ENCODE peak calls at places on chromosome 10, in seven cellular contexts. M is RWPE1, C is cardiac fibroblast, U is right cardiac atrium, V is Right ventricle myocardium superior, I is amniotic stem cell, X is IMR-90. P is an unnamed sample.

GRCh38 chr10:35643151-35643975 is 1.3 kb upstream of the FZD8 start:
- DNase-seq in M (peak; percentile 20), C (peak; percentile 76), U (peak; percentile 97), V (peak; percentile 90), I (peak; percentile 23), X (peak; percentile 66), P (peak; percentile 60)

GRCh38 chr10:24989867-24990266 is 26.1 kb downstream of the ENKUR start:
- DNase-seq in M (no peak), C (peak; percentile 46), U (no peak), V (no peak), I (no peak), X (peak; percentile 23), P (no peak)

GRCh38 chr10:126004752-126005151 is 108.4 kb downstream of the FANK1 start:
- DNase-seq in M (no peak), C (no peak), U (no peak), V (no peak), I (no peak), X (no peak), P (no peak)

GRCh38 chr10:79065853-79066252 is 2.9 kb upstream of the ZMIZ1 start:
- DNase-seq in M (no peak), C (no peak), U (no peak), V (peak; percentile 5), I (no peak), X (no peak), P (no peak)

GRCh38 chr10:43160919-43161251 is 22.6 kb downstream of the CSGALNACT2 start:
- DNase-seq in M (no peak), C (peak; percentile 15), U (no peak), V (no peak), I (no peak), X (no peak), P (no peak)

GRCh38 chr10:86523348-86523747 is 1.8 kb upstream of the WAPL start:
- DNase-seq in M (peak; percentile 30), C (peak; percentile 40), U (no peak), V (no peak), I (no peak), X (peak; percentile 22), P (no peak)

GRCh38 chr10:6296456-6297214 is 93.9 kb downstream of the PFKFB3 start:
- DNase-seq in M (no peak), C (no peak), U (no peak), V (no peak), I (no peak), X (no peak), P (no peak)

GRCh38 chr10:125062244-125063208 is 97.8 kb downstream of the CTBP2 start:
- DNase-seq in M (no peak), C (peak; percentile 35), U (peak; percentile 68), V (no peak), I (no peak), X (no peak), P (no peak)

GRCh38 chr10:48437546-48437945 is 131.1 kb downstream of the MAPK8 start:
- DNase-seq in M (no peak), C (no peak), U (no peak), V (no peak), I (no peak), X (no peak), P (no peak)

GRCh38 chr10:79074732-79075131 is 6.0 kb downstream of the ZMIZ1 start:
- DNase-seq in M (no peak), C (no peak), U (peak; percentile 50), V (no peak), I (no peak), X (no peak), P (peak; percentile 79)

GRCh38 chr10:51915031-51915542 is 215.7 kb upstream of the CSTF2T start:
- DNase-seq in M (no peak), C (peak; percentile 66), U (no peak), V (no peak), I (no peak), X (no peak), P (no peak)

GRCh38 chr10:75283150-75284096 is 47.7 kb upstream of the COMTD1 start:
- DNase-seq in M (no peak), C (peak; percentile 66), U (peak; percentile 75), V (no peak), I (no peak), X (peak; percentile 74), P (no peak)

GRCh38 chr10:132465193-132465888 is 68.3 kb downstream of the PWWP2B start:
- DNase-seq in M (no peak), C (no peak), U (peak; percentile 62), V (peak; percentile 44), I (no peak), X (no peak), P (peak; percentile 65)

GRCh38 chr10:117138838-117139580 is 939 bp upstream of the VAX1 start:
- DNase-seq in M (no peak), C (no peak), U (no peak), V (no peak), I (no peak), X (no peak), P (no peak)

GRCh38 chr10:121734517-121735137 is 136.4 kb upstream of the FGFR2 start:
- DNase-seq in M (peak; percentile 55), C (peak; percentile 28), U (peak; percentile 52), V (no peak), I (no peak), X (no peak), P (no peak)

GRCh38 chr10:49071221-49071761 is 44.0 kb downstream of the VSTM4 start:
- DNase-seq in M (peak; percentile 49), C (no peak), U (no peak), V (no peak), I (no peak), X (peak; percentile 32), P (peak; percentile 1)

GRCh38 chr10:49508249-49508648 is 30.7 kb downstream of the ERCC6 start:
- DNase-seq in M (no peak), C (no peak), U (no peak), V (no peak), I (no peak), X (no peak), P (no peak)

GRCh38 chr10:3068201-3068967 is 1.0 kb downstream of the PFKP start:
- DNase-seq in M (peak; percentile 26), C (peak; percentile 79), U (peak; percentile 87), V (peak; percentile 79), I (peak; percentile 27), X (peak; percentile 54), P (peak; percentile 62)

GRCh38 chr10:5545778-5546710 is 21.3 kb downstream of the CALML3 start:
- DNase-seq in M (no peak), C (peak; percentile 87), U (peak; percentile 88), V (peak; percentile 74), I (no peak), X (peak; percentile 97), P (peak; percentile 53)

GRCh38 chr10:14812271-14812670 is 25.6 kb downstream of the CDNF start:
- DNase-seq in M (no peak), C (peak; percentile 13), U (no peak), V (no peak), I (no peak), X (peak; percentile 15), P (no peak)

GRCh38 chr10:118564652-118565051 is 30.8 kb downstream of the PRLHR start:
- DNase-seq in M (peak; percentile 50), C (no peak), U (no peak), V (no peak), I (no peak), X (no peak), P (no peak)

GRCh38 chr10:131160219-131160875 is 151.2 kb downstream of the TCERG1L start:
- DNase-seq in M (no peak), C (no peak), U (no peak), V (no peak), I (no peak), X (no peak), P (no peak)

GRCh38 chr10:75739454-75740143 is 308.2 kb downstream of the LRMDA start:
- DNase-seq in M (no peak), C (no peak), U (no peak), V (no peak), I (no peak), X (no peak), P (no peak)

GRCh38 chr10:116155191-116155590 is 117.8 kb downstream of the GFRA1 start:
- DNase-seq in M (no peak), C (no peak), U (no peak), V (no peak), I (no peak), X (no peak), P (no peak)

GRCh38 chr10:45404770-45405120 is 30.7 kb downstream of the ALOX5 start:
- DNase-seq in M (no peak), C (no peak), U (no peak), V (no peak), I (no peak), X (no peak), P (no peak)

GRCh38 chr10:74040200-74041126 is 42.5 kb downstream of the VCL start:
- DNase-seq in M (no peak), C (no peak), U (no peak), V (no peak), I (no peak), X (no peak), P (no peak)

GRCh38 chr10:62543981-62544380 is 169.8 kb downstream of the ZNF365 start:
- DNase-seq in M (no peak), C (no peak), U (no peak), V (no peak), I (no peak), X (no peak), P (no peak)

GRCh38 chr10:86644412-86645110 is 9.8 kb upstream of the OPN4 start:
- DNase-seq in M (no peak), C (no peak), U (peak; percentile 58), V (peak; percentile 49), I (no peak), X (peak; percentile 27), P (no peak)

GRCh38 chr10:224571-224970 is 89.3 kb downstream of the ZMYND11 start:
- DNase-seq in M (no peak), C (no peak), U (no peak), V (no peak), I (no peak), X (no peak), P (no peak)

P was measured in colonic mucosa.